ENCODE peak calls at places on chromosome 10, in nine cellular contexts. F is transverse colon, Y is kidney, P is HCT116, G is RWPE2, N is AG09319, V is mucosa of descending colon, X is neural crest cell, M is BJ. J is an unnamed sample.

GRCh38 chr10:7111574-7111973 is 299.3 kb downstream of the SFMBT2 start:
- DNase-seq in F (no peak), Y (no peak), P (no peak), G (no peak), N (no peak), V (no peak), X (no peak), M (peak), J (peak)

GRCh38 chr10:77139145-77139692 is 498.4 kb downstream of the KCNMA1 start:
- DNase-seq in F (no peak), Y (no peak), P (no peak), G (no peak), N (peak), V (no peak), X (no peak), M (peak), J (no peak)

GRCh38 chr10:48377751-48378585 is 71.5 kb downstream of the MAPK8 start:
- DNase-seq in F (no peak), Y (no peak), P (no peak), G (no peak), N (no peak), V (no peak), X (no peak), M (no peak), J (no peak)

GRCh38 chr10:84267503-84268126 is 22.8 kb downstream of the RGR start:
- DNase-seq in F (peak), Y (no peak), P (peak), G (no peak), N (no peak), V (peak), X (peak), M (no peak), J (peak)

GRCh38 chr10:59465089-59465488 is 102.7 kb upstream of the FAM13C start:
- DNase-seq in F (no peak), Y (no peak), P (no peak), G (no peak), N (no peak), V (no peak), X (no peak), M (no peak), J (peak)

GRCh38 chr10:117751259-117751658 is 208.7 kb downstream of the EMX2 start:
- DNase-seq in F (no peak), Y (no peak), P (no peak), G (no peak), N (no peak), V (no peak), X (no peak), M (no peak), J (no peak)

GRCh38 chr10:112763916-112764520 is 186.0 kb upstream of the TCF7L2 start:
- DNase-seq in F (no peak), Y (no peak), P (no peak), G (no peak), N (no peak), V (no peak), X (no peak), M (no peak), J (no peak)

GRCh38 chr10:110398419-110399162 is 93.9 kb upstream of the SMNDC1 start:
- DNase-seq in F (peak), Y (peak), P (peak), G (peak), N (peak), V (peak), X (no peak), M (peak), J (peak)

GRCh38 chr10:129942019-129942277 is 22.1 kb downstream of the EBF3 start:
- DNase-seq in F (no peak), Y (no peak), P (no peak), G (no peak), N (no peak), V (no peak), X (no peak), M (no peak), J (no peak)

GRCh38 chr10:8305871-8306652 is 251.6 kb downstream of the GATA3 start:
- DNase-seq in F (no peak), Y (no peak), P (no peak), G (no peak), N (no peak), V (no peak), X (no peak), M (no peak), J (no peak)

GRCh38 chr10:73827346-73828089 is 16.1 kb upstream of the NDST2 start:
- DNase-seq in F (no peak), Y (no peak), P (no peak), G (peak), N (no peak), V (no peak), X (no peak), M (no peak), J (no peak)

GRCh38 chr10:100370976-100371706 is 24.1 kb downstream of the SCD start:
- DNase-seq in F (peak), Y (peak), P (peak), G (peak), N (no peak), V (peak), X (peak), M (no peak), J (peak)

GRCh38 chr10:16854623-16855022 is 37.4 kb upstream of the RSU1 start:
- DNase-seq in F (no peak), Y (no peak), P (no peak), G (no peak), N (no peak), V (no peak), X (no peak), M (no peak), J (peak)

GRCh38 chr10:97810476-97810875 is 38.7 kb upstream of the SFRP5 start:
- DNase-seq in F (no peak), Y (no peak), P (peak), G (no peak), N (no peak), V (no peak), X (no peak), M (no peak), J (no peak)

GRCh38 chr10:29656451-29656992 is 21.8 kb upstream of the SVIL start:
- DNase-seq in F (no peak), Y (no peak), P (no peak), G (no peak), N (no peak), V (no peak), X (no peak), M (no peak), J (no peak)

GRCh38 chr10:29659770-29660097 is 25.0 kb upstream of the SVIL start:
- DNase-seq in F (no peak), Y (no peak), P (no peak), G (no peak), N (no peak), V (no peak), X (no peak), M (no peak), J (no peak)

GRCh38 chr10:29657719-29658274 is 23.0 kb upstream of the SVIL start:
- DNase-seq in F (no peak), Y (no peak), P (no peak), G (no peak), N (no peak), V (no peak), X (no peak), M (no peak), J (no peak)

GRCh38 chr10:29663718-29664117 is 28.9 kb upstream of the SVIL start:
- DNase-seq in F (no peak), Y (no peak), P (no peak), G (no peak), N (no peak), V (no peak), X (no peak), M (no peak), J (no peak)

GRCh38 chr10:29658984-29659769 is 24.4 kb upstream of the SVIL start:
- DNase-seq in F (peak), Y (peak), P (peak), G (peak), N (peak), V (no peak), X (no peak), M (peak), J (peak)
- TF ChIP-seq CTCF in F (peak), Y (peak), P (no peak), G (peak), N (peak), V (no peak), X (peak), M (peak), J (peak)

DNA sequence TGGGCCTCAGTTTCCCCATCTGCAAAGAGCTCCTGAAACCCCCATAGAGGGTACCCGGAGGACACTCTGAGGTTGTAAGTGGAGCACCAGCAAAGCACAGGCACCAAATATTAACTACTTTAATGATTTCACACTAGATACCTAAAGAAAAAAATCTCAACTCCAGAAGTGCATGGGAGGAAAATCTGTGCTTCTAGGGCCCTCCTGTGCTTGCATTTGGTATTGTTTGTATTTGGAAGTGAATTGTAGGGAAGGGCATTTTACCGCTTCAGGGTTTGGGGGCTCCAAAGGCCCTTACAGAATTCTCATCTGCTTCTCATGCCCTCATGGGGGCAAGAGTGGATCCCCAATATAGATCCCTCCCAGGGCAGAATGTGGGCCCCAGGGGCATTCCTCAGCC is 22.4 kb upstream of the DRGX start:
- DNase-seq in F (no peak), Y (no peak), P (no peak), G (no peak), N (no peak), V (no peak), X (no peak), M (no peak), J (no peak)
- TF ChIP-seq CTCF in F (no peak), Y (no peak), P (peak), G (no peak), N (no peak), V (no peak), X (peak), M (no peak), J (no peak)

GRCh38 chr10:12975266-12975665 is 26.2 kb downstream of the CCDC3 start:
- DNase-seq in F (no peak), Y (no peak), P (no peak), G (no peak), N (no peak), V (no peak), X (no peak), M (no peak), J (no peak)
- TF ChIP-seq CTCF in F (no peak), Y (no peak), P (peak), G (peak), N (no peak), V (no peak), X (peak), M (no peak), J (no peak)

GRCh38 chr10:21076381-21076780 is 179.3 kb upstream of the NEBL start:
- DNase-seq in F (no peak), Y (no peak), P (no peak), G (no peak), N (no peak), V (no peak), X (no peak), M (no peak), J (no peak)
- TF ChIP-seq CTCF in F (no peak), Y (no peak), P (no peak), G (no peak), N (no peak), V (no peak), X (no peak), M (no peak), J (no peak)

GRCh38 chr10:45442670-45443069 is 68.7 kb downstream of the ALOX5 start:
- DNase-seq in F (no peak), Y (no peak), P (no peak), G (no peak), N (no peak), V (no peak), X (no peak), M (no peak), J (no peak)
- TF ChIP-seq CTCF in F (no peak), Y (no peak), P (no peak), G (no peak), N (no peak), V (no peak), X (no peak), M (no peak), J (no peak)

GRCh38 chr10:79165068-79165467 is 96.3 kb downstream of the ZMIZ1 start:
- DNase-seq in F (no peak), Y (no peak), P (no peak), G (no peak), N (no peak), V (no peak), X (no peak), M (no peak), J (no peak)

GRCh38 chr10:79166741-79167140 is 98.0 kb downstream of the ZMIZ1 start:
- DNase-seq in F (no peak), Y (no peak), P (no peak), G (no peak), N (no peak), V (no peak), X (no peak), M (no peak), J (no peak)

GRCh38 chr10:79168231-79168630 is 99.5 kb downstream of the ZMIZ1 start:
- DNase-seq in F (no peak), Y (no peak), P (no peak), G (no peak), N (no peak), V (no peak), X (no peak), M (no peak), J (no peak)

GRCh38 chr10:79166312-79166721 is 97.6 kb downstream of the ZMIZ1 start:
- DNase-seq in F (no peak), Y (no peak), P (no peak), G (no peak), N (no peak), V (no peak), X (no peak), M (no peak), J (no peak)

GRCh38 chr10:79167537-79167936 is 98.8 kb downstream of the ZMIZ1 start:
- DNase-seq in F (no peak), Y (no peak), P (no peak), G (no peak), N (no peak), V (no peak), X (no peak), M (no peak), J (no peak)
- TF ChIP-seq CTCF in F (no peak), Y (no peak), P (no peak), G (no peak), N (no peak), V (no peak), X (no peak), M (no peak), J (no peak)

GRCh38 chr10:72354356-72355213 is at the start of gene DNAJB12:
- DNase-seq in F (peak), Y (peak), P (peak), G (peak), N (peak), V (peak), X (peak), M (peak), J (peak)
- TF ChIP-seq CTCF in F (no peak), Y (no peak), P (no peak), G (no peak), N (no peak), V (no peak), X (no peak), M (no peak), J (no peak)